ENCODE peak calls at places on chromosome X, in five cellular contexts. P is GM04504; Q is Peyer's patch; I is NCI-H460; H is activated T-helper 1 cell treated with anti-CD3 and anti-CD28 coated beads, Interleukin-2, amount 50 U/mL, for 16 hours. Y is an unnamed sample.

GRCh38 chrX:37746268-37746931 is 33.5 kb upstream of the CYBB start:
- DNase-seq in P (no peak), Q (no peak), I (no peak), H (no peak), Y (no peak)

GRCh38 chrX:16212024-16212423 is 44.7 kb downstream of the MAGEB17 start:
- DNase-seq in P (no peak), Q (no peak), I (no peak), H (no peak), Y (no peak)

GRCh38 chrX:119459181-119459580 is 9.1 kb upstream of the SLC25A5 start:
- DNase-seq in P (peak; percentile 35), Q (no peak), I (no peak), H (no peak), Y (no peak)

GRCh38 chrX:148020329-148020728 is 39.2 kb downstream of the FMR1NB start:
- DNase-seq in P (no peak), Q (no peak), I (no peak), H (no peak), Y (no peak)

GRCh38 chrX:34578237-34578636 is 78.8 kb downstream of the TMEM47 start:
- DNase-seq in P (peak; percentile 16), Q (no peak), I (peak; percentile 30), H (no peak), Y (no peak)

GRCh38 chrX:103554687-103555417 is 30.5 kb upstream of the TCEAL4 start:
- DNase-seq in P (no peak), Q (peak; percentile 45), I (no peak), H (peak; percentile 5), Y (peak; percentile 24)

GRCh38 chrX:123835661-123836371 is 24.0 kb upstream of the XIAP start:
- DNase-seq in P (peak; percentile 37), Q (no peak), I (peak; percentile 36), H (no peak), Y (peak; percentile 26)

GRCh38 chrX:49001521-49002090 is 458 bp downstream of the GRIPAP1 start:
- DNase-seq in P (no peak), Q (peak; percentile 28), I (no peak), H (peak; percentile 3), Y (peak; percentile 22)

GRCh38 chrX:32571579-32571978 is 639.8 kb downstream of the DMD start:
- DNase-seq in P (no peak), Q (no peak), I (no peak), H (no peak), Y (no peak)

Y was measured in transverse colon.